ENCODE peak calls at places on chromosome 5, in four cellular contexts. D is H1, Q is HepG2, O is GM12878. A is an unnamed sample.
A peak's percentile ranks its signal among the peaks of the same experiment; 100 is the strongest.

GRCh38 chr5:93117753-93118531 is 463.1 kb downstream of the NR2F1-AS1 start:
- DNase-seq in O (no peak), D (no peak), Q (no peak), A (no peak)

GRCh38 chr5:135075621-135076585 is 41.9 kb upstream of the PITX1 start:
- DNase-seq in O (no peak), D (no peak), Q (no peak), A (no peak)

GRCh38 chr5:166427211-166427610 is 1864.2 kb upstream of the WWC1 start:
- DNase-seq in D (no peak), O (no peak), Q (no peak), A (no peak)

GRCh38 chr5:156380846-156381245 is 53.9 kb downstream of the SGCD start:
- DNase-seq in O (no peak), D (no peak), Q (no peak), A (no peak)

GRCh38 chr5:159178978-159179377 is 30.4 kb downstream of the RNF145 start:
- DNase-seq in D (no peak), O (peak; percentile 51), Q (peak; percentile 29), A (peak; percentile 73)

GRCh38 chr5:78269088-78269703 is 25.3 kb downstream of the AP3B1 start:
- DNase-seq in D (no peak), O (no peak), Q (no peak), A (peak; percentile 15)

GRCh38 chr5:155480731-155481131 is 467.2 kb downstream of the KIF4B start:
- DNase-seq in D (no peak), Q (no peak), O (no peak), A (no peak)

GRCh38 chr5:6183391-6184390 is 194.7 kb downstream of the MED10 start:
- DNase-seq in D (no peak), Q (no peak), O (no peak), A (no peak)

GRCh38 chr5:142748132-142748531 is 22.0 kb upstream of the ARHGAP26 start:
- DNase-seq in Q (peak; percentile 53), D (no peak), O (no peak), A (no peak)

GRCh38 chr5:44991693-44992092 is 182.9 kb downstream of the MRPS30 start:
- DNase-seq in D (no peak), Q (no peak), O (no peak), A (no peak)

GRCh38 chr5:10461041-10461440 is 19.4 kb downstream of the ROPN1L start:
- DNase-seq in Q (no peak), O (no peak), D (no peak), A (no peak)

GRCh38 chr5:10635257-10635860 is 71.5 kb downstream of the ANKRD33B start:
- DNase-seq in D (peak; percentile 49), O (peak; percentile 94), Q (no peak), A (no peak)

GRCh38 chr5:145636396-145636795 is 198.7 kb downstream of the PRELID2 start:
- DNase-seq in Q (no peak), D (no peak), O (no peak), A (no peak)

GRCh38 chr5:156201793-156202388 is 125.1 kb upstream of the SGCD start:
- DNase-seq in O (no peak), D (no peak), Q (no peak), A (no peak)

GRCh38 chr5:147675168-147675567 is 107.4 kb downstream of the JAKMIP2 start:
- DNase-seq in Q (peak; percentile 18), D (no peak), O (no peak), A (no peak)

GRCh38 chr5:57340681-57341080 is 141.9 kb downstream of the ACTBL2 start:
- DNase-seq in D (no peak), O (no peak), Q (no peak), A (no peak)

GRCh38 chr5:115419794-115420585 is 123.5 kb upstream of the CCDC112 start:
- DNase-seq in D (no peak), Q (no peak), O (no peak), A (no peak)

GRCh38 chr5:39426136-39426535 is 1.4 kb upstream of the DAB2 start:
- DNase-seq in O (no peak), D (no peak), Q (no peak), A (no peak)
- TF ChIP-seq RAD21 in O (no peak), D (no peak), Q (no peak), A (no peak)

GRCh38 chr5:42889311-42889933 is 77.7 kb upstream of the SELENOP start:
- DNase-seq in O (no peak), Q (peak; percentile 82), D (peak; percentile 81), A (peak; percentile 86)
- TF ChIP-seq ATF2 in O (no peak), Q (no peak), D (no peak), A (no peak)

GRCh38 chr5:98163796-98164493 is 609.5 kb upstream of the RGMB start:
- DNase-seq in O (no peak), D (no peak), Q (no peak), A (no peak)
- TF ChIP-seq RAD21 in O (no peak), D (no peak), Q (no peak), A (no peak)

GRCh38 chr5:178561746-178562264 is 28.4 kb downstream of the COL23A1 start:
- DNase-seq in O (no peak), D (no peak), Q (no peak), A (no peak)
- TF ChIP-seq ATF2 in O (no peak), D (no peak), Q (no peak), A (no peak)

DNA sequence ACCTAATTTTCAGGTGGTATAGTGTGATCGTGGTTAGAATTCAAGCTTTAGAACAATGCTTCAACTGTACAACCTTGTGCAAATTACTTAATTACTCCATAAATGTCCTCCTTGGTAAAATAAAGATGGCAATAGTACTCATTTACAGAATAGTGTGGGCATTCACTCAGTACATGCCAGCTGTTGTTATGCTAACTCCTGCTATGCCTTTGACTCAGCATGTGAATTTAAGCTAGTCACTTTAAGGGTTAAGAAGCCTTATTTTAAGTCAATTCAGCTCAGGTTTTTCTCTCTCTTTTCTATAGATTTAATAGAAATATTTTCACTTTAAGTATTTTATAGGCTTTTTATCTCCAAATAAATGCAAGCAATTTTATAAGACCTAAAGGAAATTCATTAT is 335.6 kb upstream of the ITGA1 start:
- DNase-seq in O (no peak), Q (no peak), D (no peak), A (no peak)
- TF ChIP-seq RAD21 in O (no peak), Q (no peak), D (no peak), A (no peak)

DNA sequence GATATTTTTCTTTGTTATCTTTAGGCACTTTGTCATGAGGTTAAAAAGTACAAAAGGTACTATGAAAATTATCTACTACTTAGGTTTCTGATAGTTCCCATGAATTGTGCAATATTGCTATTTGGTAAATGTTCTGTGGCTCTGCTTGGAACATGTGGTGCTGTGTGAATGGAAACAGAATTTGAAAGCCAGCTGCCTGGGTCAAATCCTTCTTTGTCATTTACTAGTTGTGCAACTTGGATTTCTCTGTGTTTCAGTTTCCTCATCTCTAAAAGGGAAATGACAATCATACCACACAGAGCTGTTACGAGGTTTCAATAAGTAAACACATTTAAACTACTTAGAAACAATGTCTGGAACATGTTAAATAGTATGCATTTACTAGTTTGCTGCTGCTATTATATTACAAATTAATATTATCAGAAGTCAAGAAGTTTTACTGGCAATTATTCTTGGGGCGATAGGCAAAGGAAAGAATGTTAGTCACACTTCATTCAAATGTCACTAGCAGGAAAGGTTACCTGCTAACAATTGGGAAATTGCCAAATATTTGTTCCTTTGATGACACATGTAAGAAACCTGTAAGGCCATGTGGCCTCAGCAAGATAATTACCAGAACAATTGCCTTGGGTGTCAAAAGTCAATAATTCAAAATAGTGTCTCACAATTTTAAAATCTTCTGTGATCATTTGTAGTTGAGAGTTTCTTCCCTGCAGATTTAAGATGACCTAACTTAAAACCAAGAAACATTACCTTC is 184.8 kb downstream of the KIAA0825 start:
- DNase-seq in Q (peak; percentile 4), O (no peak), D (no peak), A (no peak)
- TF ChIP-seq ATF2 in Q (no peak), O (no peak), D (no peak), A (no peak)

DNA sequence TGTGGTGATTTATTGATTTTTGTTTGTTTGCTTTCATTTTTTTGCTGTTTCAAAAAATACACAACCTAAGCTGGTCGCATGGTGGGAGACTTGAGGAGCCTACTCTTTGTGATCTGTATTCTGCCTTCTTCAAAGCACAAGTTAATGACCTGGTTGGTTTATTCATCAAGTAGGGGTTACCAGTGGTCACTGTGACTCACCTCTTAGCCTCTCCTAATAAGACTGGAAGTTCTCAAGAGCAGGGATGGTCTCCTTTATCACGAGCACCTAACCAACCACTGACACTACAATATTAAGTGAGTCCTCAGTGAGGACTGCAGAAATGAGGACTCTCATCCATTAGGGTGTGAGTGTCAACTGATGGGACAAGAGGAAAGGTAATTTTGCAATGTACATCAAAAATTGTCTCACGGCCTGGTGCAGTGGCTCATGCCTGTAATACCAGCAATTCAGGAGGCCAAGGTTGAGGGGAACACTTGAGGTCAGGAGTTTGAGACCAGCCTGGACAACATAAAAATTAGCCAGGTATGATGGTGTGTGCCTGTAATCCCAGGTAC is 13.6 kb upstream of the MTMR12 start:
- DNase-seq in D (no peak), O (no peak), Q (no peak), A (no peak)
- TF ChIP-seq RAD21 in D (no peak), O (no peak), Q (no peak), A (no peak)

GRCh38 chr5:122464191-122464590 is 152.2 kb downstream of the SNCAIP start:
- DNase-seq in D (no peak), Q (no peak), O (no peak), A (no peak)

GRCh38 chr5:122458278-122458872 is 146.3 kb downstream of the SNCAIP start:
- DNase-seq in Q (peak; percentile 6), O (no peak), D (no peak), A (peak; percentile 21)

GRCh38 chr5:122465994-122466393 is 154.0 kb downstream of the SNCAIP start:
- DNase-seq in Q (no peak), O (no peak), D (no peak), A (no peak)

GRCh38 chr5:122465086-122465485 is 153.0 kb downstream of the SNCAIP start:
- DNase-seq in D (no peak), O (no peak), Q (no peak), A (no peak)

DNA sequence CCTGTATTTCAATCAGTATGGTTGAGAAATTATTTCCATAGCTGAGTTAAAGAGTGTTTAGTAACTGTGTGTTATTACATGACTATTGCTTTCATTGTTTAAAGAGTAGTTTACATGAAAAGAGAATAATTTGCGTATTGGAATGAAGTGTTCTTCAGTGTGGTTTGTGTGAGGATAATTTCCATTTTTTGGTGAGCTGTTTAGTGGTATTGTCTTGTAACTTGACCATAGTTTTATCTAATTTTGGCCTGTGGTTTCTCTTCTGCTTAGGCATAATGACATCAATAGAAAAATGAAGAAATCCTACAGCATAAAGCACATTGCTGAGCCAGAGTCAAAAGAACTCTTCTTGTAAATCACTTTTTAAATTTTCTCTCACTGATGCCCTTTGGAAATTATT is 151.2 kb downstream of the SNCAIP start:
- DNase-seq in O (no peak), Q (no peak), D (no peak), A (no peak)
- TF ChIP-seq ATF2 in O (peak; percentile 70), Q (no peak), D (no peak), A (no peak)

GRCh38 chr5:144510845-144511580 is 340.3 kb downstream of the KCTD16 start:
- DNase-seq in Q (peak; percentile 4), O (no peak), D (no peak), A (no peak)
- TF ChIP-seq RAD21 in Q (no peak), O (no peak), D (no peak), A (no peak)

A was measured in K562.